ENCODE peak calls at places on chromosomes 6 and 20, in nine cellular contexts. F, C, R, J, A, T, M, S and D are unnamed samples.
A peak's percentile ranks its signal among the peaks of the same experiment; 100 is the strongest.

GRCh38 chr6:31826793-31827285 is 699 bp upstream of the HSPA1B start:
- DNase-seq in F (no peak), C (peak; percentile 96), R (peak; percentile 93), J (no peak), A (no peak), T (no peak), M (peak; percentile 89), S (peak; percentile 95), D (no peak)

GRCh38 chr6:35596448-35597442 is 84.0 kb upstream of the TULP1 start:
- DNase-seq in F (no peak), C (peak; percentile 88), R (no peak), J (peak; percentile 98), A (no peak), T (no peak), M (no peak), S (peak; percentile 78), D (no peak)

GRCh38 chr6:36874443-36875249 is at the start of gene PPIL1:
- DNase-seq in F (peak; percentile 84), C (peak; percentile 91), R (peak; percentile 83), J (peak; percentile 93), A (peak; percentile 92), T (peak; percentile 49), M (peak; percentile 89), S (peak; percentile 81), D (peak; percentile 83)

GRCh38 chr6:157787080-157787479 is 36.0 kb upstream of the SNX9 start:
- DNase-seq in F (no peak), C (peak; percentile 46), R (peak; percentile 64), J (no peak), A (no peak), T (no peak), M (no peak), S (no peak), D (peak; percentile 75)

GRCh38 chr20:38450412-38450975 is 15.4 kb upstream of the SNHG17 start:
- DNase-seq in F (no peak), C (peak; percentile 35), R (no peak), J (peak; percentile 84), A (no peak), T (no peak), M (no peak), S (no peak), D (no peak)

GRCh38 chr6:166542580-166542912 is 43.9 kb downstream of the RAMACL start:
- DNase-seq in F (no peak), C (no peak), R (peak; percentile 36), J (peak; percentile 16), A (no peak), T (no peak), M (no peak), S (no peak), D (peak; percentile 44)

GRCh38 chr6:20542927-20543602 is 8.8 kb downstream of the CDKAL1 start:
- DNase-seq in F (no peak), C (peak; percentile 85), R (no peak), J (peak; percentile 90), A (no peak), T (peak; percentile 94), M (no peak), S (no peak), D (no peak)

GRCh38 chr6:137434640-137435039 is 59.6 kb downstream of the OLIG3 start:
- DNase-seq in F (no peak), C (no peak), R (no peak), J (no peak), A (no peak), T (no peak), M (no peak), S (no peak), D (no peak)

GRCh38 chr6:63805808-63806572 is 170.4 kb downstream of the PHF3 start:
- DNase-seq in F (no peak), C (peak; percentile 83), R (no peak), J (peak; percentile 84), A (no peak), T (peak; percentile 35), M (no peak), S (no peak), D (peak; percentile 8)

GRCh38 chr20:10848810-10849370 is 175.1 kb upstream of the JAG1 start:
- DNase-seq in F (peak; percentile 24), C (peak; percentile 92), R (peak; percentile 45), J (peak; percentile 62), A (no peak), T (peak; percentile 62), M (peak; percentile 30), S (peak; percentile 28), D (peak; percentile 69)

GRCh38 chr6:7671076-7671475 is 54.8 kb upstream of the BMP6 start:
- DNase-seq in F (no peak), C (peak; percentile 49), R (no peak), J (no peak), A (no peak), T (no peak), M (no peak), S (no peak), D (no peak)

DNA sequence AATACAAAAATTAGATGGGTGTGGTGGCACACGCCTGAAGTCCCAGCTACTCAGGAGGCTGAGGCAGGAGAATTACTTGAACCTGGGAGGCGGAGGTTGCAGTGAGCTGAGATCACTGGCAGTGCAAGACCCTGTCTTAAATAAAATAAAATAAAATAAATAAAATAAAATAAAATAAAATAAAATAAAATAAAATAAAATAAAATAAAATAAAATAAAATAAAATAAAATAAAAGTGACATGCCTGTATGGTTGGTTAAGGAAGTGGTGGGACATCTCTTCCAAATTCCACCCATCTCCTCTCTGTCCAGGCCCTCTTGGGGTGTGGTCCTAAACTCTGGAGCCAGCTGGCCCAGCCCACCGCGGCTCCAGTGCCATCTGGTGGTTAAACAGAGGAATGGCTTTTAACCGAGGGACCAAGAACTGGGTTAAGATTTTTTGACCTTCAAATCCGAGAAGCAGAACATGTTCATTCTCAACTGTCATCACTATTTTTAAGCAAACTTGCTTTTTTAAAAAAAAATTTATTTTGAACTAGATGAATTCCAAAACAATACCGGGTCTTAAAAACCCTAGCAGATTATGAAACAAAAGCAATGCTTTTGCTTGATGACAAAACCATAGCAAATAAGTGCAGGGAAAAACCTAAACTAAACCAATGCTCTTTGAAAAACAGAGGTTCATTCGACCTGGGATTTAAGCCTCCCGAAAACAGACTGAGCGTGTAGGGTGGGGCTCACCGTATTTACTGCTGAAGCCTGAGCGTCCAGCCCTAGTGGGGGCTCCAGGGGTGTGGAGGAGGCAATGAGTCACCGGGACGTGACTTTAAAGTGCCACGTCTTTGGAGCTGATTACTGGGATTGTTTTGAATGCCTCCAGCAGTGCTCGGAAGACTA is 68.8 kb downstream of the CDC5L start:
- DNase-seq in F (peak; percentile 21), C (peak; percentile 73), R (peak; percentile 34), J (peak; percentile 63), A (peak; percentile 43), T (no peak), M (no peak), S (no peak), D (peak; percentile 59)
- H3K4me3 ChIP-seq in F (no peak overlapping the region), C (no peak overlapping the region), R (no peak overlapping the region), J (peak overlapping the region; percentile 50), A (no peak overlapping the region), T (no peak overlapping the region), M (peak overlapping the region; percentile 16), S (no peak overlapping the region), D (peak overlapping the region; percentile 3)

GRCh38 chr6:1856381-1856780 is 246.7 kb downstream of the FOXC1 start:
- DNase-seq in F (no peak), C (peak; percentile 69), R (peak; percentile 71), J (peak; percentile 21), A (no peak), T (no peak), M (peak; percentile 20), S (peak; percentile 39), D (no peak)

GRCh38 chr6:1853761-1854160 is 244.0 kb downstream of the FOXC1 start:
- DNase-seq in F (no peak), C (no peak), R (no peak), J (no peak), A (no peak), T (no peak), M (no peak), S (no peak), D (no peak)

GRCh38 chr6:1854296-1854695 is 244.6 kb downstream of the FOXC1 start:
- DNase-seq in F (no peak), C (no peak), R (no peak), J (no peak), A (no peak), T (no peak), M (no peak), S (no peak), D (no peak)

GRCh38 chr6:1858191-1858590 is 248.5 kb downstream of the FOXC1 start:
- DNase-seq in F (no peak), C (no peak), R (no peak), J (no peak), A (no peak), T (no peak), M (no peak), S (no peak), D (no peak)

DNA sequence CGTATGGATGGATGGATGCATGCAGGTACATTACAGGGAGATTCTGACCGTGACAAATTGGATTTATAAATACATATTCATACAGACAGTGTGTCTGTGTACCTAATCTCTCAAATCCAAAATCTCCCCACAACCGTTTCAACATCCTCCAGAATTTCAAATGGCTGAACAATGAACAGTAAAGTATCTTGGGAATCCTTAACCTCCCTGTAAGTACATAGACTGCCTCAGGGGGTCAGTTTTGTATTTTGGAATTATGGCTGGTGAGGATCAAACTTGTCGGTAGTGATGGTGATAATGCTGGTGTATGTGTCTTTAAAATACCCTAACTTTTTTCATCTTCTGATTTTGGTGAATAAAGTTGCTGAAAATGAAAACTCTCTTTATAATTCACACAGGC is 246.2 kb downstream of the FOXC1 start:
- DNase-seq in F (no peak), C (no peak), R (no peak), J (no peak), A (no peak), T (no peak), M (no peak), S (no peak), D (no peak)
- H3K4me1 ChIP-seq in F (no peaks in the 10 kb centered on the region), C (peaks cover 8% of the 10 kb centered on the region), R (peaks cover 10% of the 10 kb centered on the region), J (no peaks in the 10 kb centered on the region), A (no peaks in the 10 kb centered on the region), T (no peaks in the 10 kb centered on the region), M (no peaks in the 10 kb centered on the region), S (no peaks in the 10 kb centered on the region), D (no peaks in the 10 kb centered on the region)

DNA sequence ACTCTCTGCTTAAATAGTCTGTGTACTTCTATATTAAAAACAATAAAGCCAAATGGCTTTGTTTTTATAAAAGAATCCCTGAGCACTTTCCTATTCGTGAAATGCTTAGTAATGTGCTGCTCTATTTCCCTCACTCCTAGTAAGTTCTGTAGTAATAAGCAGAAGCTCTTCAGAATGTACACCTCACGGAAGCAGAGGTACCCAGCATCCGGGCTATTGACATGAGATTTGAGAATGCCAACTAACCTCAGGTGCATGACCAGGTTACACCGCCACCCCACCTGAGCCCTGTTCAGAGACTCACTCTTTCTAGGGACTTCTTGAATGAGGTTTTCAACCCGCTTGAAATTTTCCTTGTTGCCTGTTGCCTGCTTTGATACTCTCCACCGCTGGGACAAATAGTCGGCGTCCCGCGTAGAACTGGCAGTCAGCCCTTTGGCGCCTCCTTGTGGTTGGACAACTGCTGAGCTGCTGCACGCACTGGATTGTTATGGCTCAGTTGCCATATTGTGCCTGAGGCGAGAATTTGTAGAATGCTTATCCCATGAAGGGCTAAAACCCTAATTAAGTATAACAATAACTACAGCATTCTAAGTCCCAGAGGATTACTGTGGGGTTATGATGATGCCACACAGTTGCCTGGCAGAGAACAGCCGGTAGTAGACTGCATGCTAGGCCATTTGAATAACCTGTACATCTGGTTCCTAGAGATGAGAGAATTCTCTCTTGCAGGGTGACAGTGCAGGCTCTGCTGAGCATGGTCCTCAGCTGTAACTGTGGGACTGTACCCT is 95.4 kb downstream of the KHDC1L start:
- DNase-seq in F (peak; percentile 78), C (peak; percentile 84), R (peak; percentile 75), J (peak; percentile 59), A (peak; percentile 85), T (peak; percentile 48), M (peak; percentile 59), S (peak; percentile 30), D (peak; percentile 73)
- H3K4me3 ChIP-seq in F (no peak overlapping the region), C (no peak overlapping the region), R (no peak overlapping the region), J (no peak overlapping the region), A (no peak overlapping the region), T (no peak overlapping the region), M (no peak overlapping the region), S (no peak overlapping the region), D (no peak overlapping the region)

GRCh38 chr6:4020822-4021132 is 58.2 kb downstream of the FAM217A start:
- DNase-seq in F (no peak), C (no peak), R (no peak), J (no peak), A (no peak), T (no peak), M (no peak), S (no peak), D (no peak)
- H3K4me1 ChIP-seq in F (peaks cover 1% of the 10 kb centered on the region), C (peaks cover 17% of the 10 kb centered on the region), R (peaks cover 34% of the 10 kb centered on the region), J (peaks cover 29% of the 10 kb centered on the region), A (peaks cover 39% of the 10 kb centered on the region), T (peaks cover 15% of the 10 kb centered on the region), M (peaks cover 77% of the 10 kb centered on the region), S (peaks cover 10% of the 10 kb centered on the region), D (peaks cover 17% of the 10 kb centered on the region)